ENCODE peak calls at places on chromosomes 5 and 9, in four cellular contexts. F is neural crest cell, D is adrenal gland, Q is AG04450. J is an unnamed sample.

GRCh38 chr9:14153310-14153720 is 160.6 kb downstream of the NFIB start:
- DNase-seq in F (no peak), D (no peak), Q (no peak), J (no peak)

GRCh38 chr5:81854915-81855314 is 104.0 kb upstream of the SSBP2 start:
- DNase-seq in F (no peak), D (no peak), Q (no peak), J (no peak)

GRCh38 chr9:23551171-23551795 is 274.8 kb downstream of the ELAVL2 start:
- DNase-seq in F (peak; percentile 25), D (no peak), Q (no peak), J (no peak)

GRCh38 chr5:33594006-33594405 is 153.2 kb downstream of the TARS1 start:
- DNase-seq in F (no peak), D (no peak), Q (no peak), J (no peak)

GRCh38 chr5:84248013-84248412 is 136.7 kb downstream of the EDIL3 start:
- DNase-seq in F (no peak), D (no peak), Q (no peak), J (no peak)

GRCh38 chr5:138454121-138454520 is 11.2 kb upstream of the EGR1 start:
- DNase-seq in F (no peak), D (no peak), Q (no peak), J (no peak)

GRCh38 chr9:128144239-128145181 is 4.7 kb upstream of the LCN2 start:
- DNase-seq in F (no peak), D (no peak), Q (no peak), J (no peak)

GRCh38 chr5:179371681-179372675 is 26.7 kb upstream of the ADAMTS2 start:
- DNase-seq in F (no peak), D (no peak), Q (no peak), J (no peak)

GRCh38 chr5:150068472-150068871 is 17.9 kb downstream of the CSF1R start:
- DNase-seq in F (no peak), D (peak; percentile 15), Q (no peak), J (no peak)

GRCh38 chr9:6073731-6074130 is 58.3 kb upstream of the RANBP6 start:
- DNase-seq in F (no peak), D (no peak), Q (no peak), J (no peak)

GRCh38 chr9:32986971-32987370 is 14.5 kb downstream of the APTX start:
- DNase-seq in F (no peak), D (no peak), Q (no peak), J (no peak)

GRCh38 chr5:149273950-149274349 is 2.3 kb downstream of the AFAP1L1 start:
- DNase-seq in F (no peak), D (no peak), Q (no peak), J (no peak)

GRCh38 chr5:38922199-38922598 is 76.4 kb downstream of the OSMR start:
- DNase-seq in F (peak; percentile 55), D (no peak), Q (peak; percentile 6), J (peak; percentile 66)

GRCh38 chr5:93611900-93612898 is 29.2 kb downstream of the NR2F1 start:
- DNase-seq in F (no peak), D (no peak), Q (no peak), J (no peak)

GRCh38 chr9:109171926-109172325 is 4.9 kb upstream of the FRRS1L start:
- DNase-seq in F (no peak), D (no peak), Q (no peak), J (no peak)

GRCh38 chr9:18126776-18127175 is 347.2 kb upstream of the ADAMTSL1 start:
- DNase-seq in F (no peak), D (no peak), Q (no peak), J (no peak)

GRCh38 chr5:38420691-38421395 is 135.6 kb downstream of the LIFR start:
- DNase-seq in F (peak; percentile 59), D (peak; percentile 46), Q (peak; percentile 29), J (peak; percentile 32)

GRCh38 chr5:541148-541887 is 17.1 kb upstream of the SLC9A3 start:
- DNase-seq in F (no peak), D (no peak), Q (no peak), J (no peak)

GRCh38 chr9:134707731-134708671 is 66.4 kb downstream of the COL5A1 start:
- DNase-seq in F (no peak), D (no peak), Q (no peak), J (no peak)

GRCh38 chr5:38447786-38448185 is 108.7 kb downstream of the LIFR start:
- DNase-seq in F (no peak), D (no peak), Q (no peak), J (no peak)

GRCh38 chr9:88691811-88692210 is 156.8 kb downstream of the NXNL2 start:
- DNase-seq in F (no peak), D (no peak), Q (peak; percentile 7), J (no peak)

GRCh38 chr9:16434522-16434921 is 435.9 kb downstream of the BNC2 start:
- DNase-seq in F (no peak), D (no peak), Q (no peak), J (no peak)

GRCh38 chr9:72037571-72037970 is 22.8 kb downstream of the C9orf57 start:
- DNase-seq in F (no peak), D (no peak), Q (no peak), J (no peak)

GRCh38 chr5:78893959-78894676 is 91.0 kb downstream of the ARSB start:
- DNase-seq in F (no peak), D (no peak), Q (no peak), J (no peak)

GRCh38 chr5:120735076-120735475 is 271.0 kb downstream of the PRR16 start:
- DNase-seq in F (no peak), D (no peak), Q (no peak), J (no peak)
- TF ChIP-seq CTCF in F (no peak), D (no peak), Q (no peak), J (no peak)

DNA sequence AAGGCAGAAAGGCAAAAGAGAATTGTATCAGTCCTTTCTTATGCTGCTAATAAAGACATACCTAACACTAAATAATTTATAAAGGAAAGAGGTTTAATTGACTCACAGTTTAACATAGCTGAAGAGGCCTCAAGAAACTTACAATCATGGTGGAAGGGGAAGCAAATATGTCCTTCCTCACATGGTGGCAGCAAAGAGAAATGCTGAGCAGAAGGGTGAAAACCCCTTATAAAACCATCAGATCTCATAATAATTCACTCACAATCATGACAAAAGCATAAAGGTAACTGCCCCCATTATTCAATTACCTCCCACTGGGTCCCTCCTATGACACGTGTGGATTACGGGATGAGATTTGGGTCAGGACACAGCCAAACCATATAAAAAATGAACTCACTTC is 312.5 kb upstream of the PTGER4 start:
- DNase-seq in F (no peak), D (no peak), Q (no peak), J (no peak)
- TF ChIP-seq CTCF in F (no peak), D (no peak), Q (peak; percentile 28), J (no peak)

GRCh38 chr5:55307383-55308253 is at the start of the genes DHX29 and MTREX:
- DNase-seq in F (peak; percentile 87), D (peak; percentile 89), Q (peak; percentile 73), J (peak; percentile 91)

GRCh38 chr5:55306641-55307382 is 682 bp downstream of the DHX29 start:
- DNase-seq in F (no peak), D (no peak), Q (no peak), J (no peak)

GRCh38 chr5:55303238-55303690 is 4.2 kb downstream of the DHX29 start:
- DNase-seq in F (no peak), D (peak; percentile 45), Q (peak; percentile 77), J (no peak)

GRCh38 chr5:55304584-55304983 is 2.9 kb downstream of the DHX29 start:
- DNase-seq in F (no peak), D (no peak), Q (no peak), J (no peak)

DNA sequence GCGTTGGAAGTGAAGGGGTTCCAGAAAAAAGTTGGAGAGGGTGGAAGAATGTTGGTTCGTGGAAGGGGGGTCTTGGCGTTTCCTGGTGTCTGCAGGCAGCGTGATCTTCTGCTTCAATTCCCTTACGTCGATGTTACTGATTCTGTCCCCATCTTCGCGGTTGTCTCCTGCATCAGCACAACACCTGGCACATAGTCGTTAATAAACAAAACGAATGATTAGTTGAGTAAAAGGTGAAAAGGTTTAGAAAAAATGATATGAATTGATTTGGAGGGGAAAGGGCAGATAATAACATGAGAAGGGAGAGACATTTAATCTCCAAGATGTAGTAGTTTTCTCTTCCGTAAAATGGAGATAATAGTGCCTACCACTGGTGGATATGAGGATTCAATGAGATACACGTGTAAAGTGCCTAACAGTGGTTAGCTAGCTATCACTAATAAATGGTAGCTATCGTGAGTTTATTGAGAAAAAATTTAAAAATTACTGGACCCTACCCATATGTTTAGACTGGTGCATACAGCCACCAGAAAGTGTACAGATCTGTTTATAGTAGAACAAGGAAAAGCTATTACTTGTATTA is 556 bp downstream of the MTREX start:
- DNase-seq in F (no peak), D (no peak), Q (no peak), J (peak; percentile 38)
- TF ChIP-seq CTCF in F (no peak), D (no peak), Q (no peak), J (no peak)

GRCh38 chr5:17951392-17952169 is 317.3 kb downstream of the TAF11L14 start:
- DNase-seq in F (peak; percentile 7), D (no peak), Q (no peak), J (no peak)
- TF ChIP-seq CTCF in F (peak; percentile 67), D (no peak), Q (no peak), J (no peak)

GRCh38 chr5:133612021-133612860 is at the start of gene FSTL4:
- DNase-seq in F (peak; percentile 15), D (no peak), Q (no peak), J (peak; percentile 50)
- TF ChIP-seq CTCF in F (no peak), D (no peak), Q (no peak), J (no peak)

GRCh38 chr9:1366300-1366699 is 316.1 kb downstream of the DMRT2 start:
- DNase-seq in F (no peak), D (no peak), Q (no peak), J (no peak)
- TF ChIP-seq CTCF in F (no peak), D (no peak), Q (no peak), J (no peak)

DNA sequence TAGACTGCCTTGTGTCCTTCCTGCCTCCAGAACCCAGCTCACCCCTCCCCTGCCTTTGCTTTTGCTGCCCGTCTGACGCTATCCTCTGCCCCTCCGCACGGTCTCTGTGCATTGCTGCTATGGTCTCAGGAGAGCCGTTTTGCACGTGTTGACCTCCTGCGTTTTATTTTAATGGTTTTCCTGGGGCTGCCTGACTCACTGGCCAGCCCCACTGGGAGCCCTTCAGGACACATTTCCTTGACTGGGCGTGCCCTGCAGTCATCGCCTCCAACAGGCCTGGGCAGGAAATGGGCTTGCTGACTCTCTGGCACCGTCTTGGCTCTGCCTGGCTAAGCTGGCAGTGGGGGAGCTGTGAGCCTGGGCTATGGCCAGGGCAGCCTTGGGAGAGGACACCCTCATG is 17.9 kb upstream of the ASS1 start:
- DNase-seq in F (no peak), D (no peak), Q (no peak), J (no peak)
- TF ChIP-seq CTCF in F (no peak), D (no peak), Q (no peak), J (no peak)

GRCh38 chr5:172819569-172819968 is 14.5 kb upstream of the ERGIC1 start:
- DNase-seq in F (no peak), D (no peak), Q (no peak), J (no peak)

GRCh38 chr5:172823840-172824362 is 10.2 kb upstream of the ERGIC1 start:
- DNase-seq in F (no peak), D (no peak), Q (no peak), J (no peak)

GRCh38 chr5:172818081-172818480 is 16.0 kb upstream of the ERGIC1 start:
- DNase-seq in F (no peak), D (no peak), Q (no peak), J (no peak)

GRCh38 chr5:172820046-172820767 is 13.8 kb upstream of the ERGIC1 start:
- DNase-seq in F (no peak), D (peak; percentile 62), Q (no peak), J (no peak)

GRCh38 chr5:172821340-172821985 is 12.6 kb upstream of the ERGIC1 start:
- DNase-seq in F (no peak), D (no peak), Q (no peak), J (no peak)
- TF ChIP-seq CTCF in F (no peak), D (no peak), Q (no peak), J (no peak)

GRCh38 chr5:158676642-158677489 is 422.9 kb downstream of the EBF1 start:
- DNase-seq in F (no peak), D (peak; percentile 18), Q (no peak), J (no peak)
- TF ChIP-seq CTCF in F (peak; percentile 50), D (peak; percentile 24), Q (no peak), J (no peak)

J was measured in GM13976.